ENCODE peak calls at places on chromosomes 12 and 14, in nine cellular contexts. One of them, this sample, is unnamed. For H3K4me1, the result is how much of the 10 kb centered on the place peaks cover.

GRCh38 chr12:49615725-49616124 is 7.6 kb upstream of the PRPF40B start:
- DNase-seq in lung: no peak
- DNase-seq in prostate gland: no peak
- DNase-seq in left lung: no peak
- DNase-seq in pancreas: no peak
- DNase-seq in heart left ventricle: no peak
- DNase-seq in ovary: no peak
- DNase-seq in body of pancreas: no peak
- DNase-seq in PC-3: peak
- DNase-seq in this sample: no peak

GRCh38 chr12:114165921-114166320 is 199.8 kb upstream of the RBM19 start:
- DNase-seq in lung: no peak
- DNase-seq in prostate gland: no peak
- DNase-seq in left lung: no peak
- DNase-seq in pancreas: no peak
- DNase-seq in heart left ventricle: no peak
- DNase-seq in ovary: no peak
- DNase-seq in body of pancreas: no peak
- DNase-seq in PC-3: no peak
- DNase-seq in this sample: no peak

GRCh38 chr14:80653951-80654350 is 287.6 kb downstream of the CEP128 start:
- DNase-seq in lung: no peak
- DNase-seq in prostate gland: no peak
- DNase-seq in left lung: no peak
- DNase-seq in pancreas: no peak
- DNase-seq in heart left ventricle: no peak
- DNase-seq in ovary: no peak
- DNase-seq in body of pancreas: no peak
- DNase-seq in PC-3: peak
- DNase-seq in this sample: no peak

GRCh38 chr12:8678661-8679111 is 16.1 kb upstream of the MFAP5 start:
- DNase-seq in lung: no peak
- DNase-seq in prostate gland: no peak
- DNase-seq in left lung: no peak
- DNase-seq in pancreas: no peak
- DNase-seq in heart left ventricle: no peak
- DNase-seq in ovary: no peak
- DNase-seq in body of pancreas: no peak
- DNase-seq in PC-3: no peak
- DNase-seq in this sample: no peak

GRCh38 chr14:59268011-59268410 is 79.5 kb downstream of the DAAM1 start:
- DNase-seq in lung: no peak
- DNase-seq in prostate gland: no peak
- DNase-seq in left lung: no peak
- DNase-seq in pancreas: no peak
- DNase-seq in heart left ventricle: no peak
- DNase-seq in ovary: no peak
- DNase-seq in body of pancreas: no peak
- DNase-seq in PC-3: peak
- DNase-seq in this sample: no peak

GRCh38 chr12:48024735-48025134 is 20.5 kb upstream of the COL2A1 start:
- DNase-seq in lung: no peak
- DNase-seq in prostate gland: no peak
- DNase-seq in left lung: no peak
- DNase-seq in pancreas: no peak
- DNase-seq in heart left ventricle: no peak
- DNase-seq in ovary: no peak
- DNase-seq in body of pancreas: no peak
- DNase-seq in PC-3: no peak
- DNase-seq in this sample: no peak

GRCh38 chr12:87656311-87656710 is 372.9 kb downstream of the C12orf50 start:
- DNase-seq in lung: no peak
- DNase-seq in prostate gland: no peak
- DNase-seq in left lung: no peak
- DNase-seq in pancreas: no peak
- DNase-seq in heart left ventricle: no peak
- DNase-seq in ovary: no peak
- DNase-seq in body of pancreas: no peak
- DNase-seq in PC-3: no peak
- DNase-seq in this sample: no peak

GRCh38 chr12:49014547-49014946 is 4.0 kb downstream of the PRKAG1 start:
- DNase-seq in lung: no peak
- DNase-seq in prostate gland: no peak
- DNase-seq in left lung: no peak
- DNase-seq in pancreas: no peak
- DNase-seq in heart left ventricle: no peak
- DNase-seq in ovary: no peak
- DNase-seq in body of pancreas: no peak
- DNase-seq in PC-3: peak
- DNase-seq in this sample: no peak

GRCh38 chr14:81625343-81625742 is 91.7 kb upstream of the SEL1L start:
- DNase-seq in lung: no peak
- DNase-seq in prostate gland: no peak
- DNase-seq in left lung: no peak
- DNase-seq in pancreas: no peak
- DNase-seq in heart left ventricle: no peak
- DNase-seq in ovary: no peak
- DNase-seq in body of pancreas: no peak
- DNase-seq in PC-3: peak
- DNase-seq in this sample: no peak

GRCh38 chr12:45666452-45667215 is 62.9 kb upstream of the ARID2 start:
- DNase-seq in lung: no peak
- DNase-seq in prostate gland: no peak
- DNase-seq in left lung: no peak
- DNase-seq in pancreas: no peak
- DNase-seq in heart left ventricle: no peak
- DNase-seq in ovary: no peak
- DNase-seq in body of pancreas: no peak
- DNase-seq in PC-3: no peak
- DNase-seq in this sample: no peak

GRCh38 chr14:31243860-31244259 is 36.3 kb upstream of the HECTD1 start:
- DNase-seq in lung: peak
- DNase-seq in prostate gland: no peak
- DNase-seq in left lung: no peak
- DNase-seq in pancreas: no peak
- DNase-seq in heart left ventricle: no peak
- DNase-seq in ovary: no peak
- DNase-seq in body of pancreas: no peak
- DNase-seq in PC-3: peak
- DNase-seq in this sample: peak

GRCh38 chr14:49951946-49952345 is 59.1 kb downstream of the ARF6 start:
- DNase-seq in lung: no peak
- DNase-seq in prostate gland: no peak
- DNase-seq in left lung: no peak
- DNase-seq in pancreas: no peak
- DNase-seq in heart left ventricle: no peak
- DNase-seq in ovary: no peak
- DNase-seq in body of pancreas: no peak
- DNase-seq in PC-3: peak
- DNase-seq in this sample: peak

GRCh38 chr14:49946320-49947141 is 53.6 kb downstream of the ARF6 start:
- DNase-seq in lung: no peak
- DNase-seq in prostate gland: peak
- DNase-seq in left lung: no peak
- DNase-seq in pancreas: no peak
- DNase-seq in heart left ventricle: no peak
- DNase-seq in ovary: no peak
- DNase-seq in body of pancreas: no peak
- DNase-seq in PC-3: peak
- DNase-seq in this sample: peak

GRCh38 chr14:49954171-49954631 is 61.3 kb downstream of the ARF6 start:
- DNase-seq in lung: peak
- DNase-seq in prostate gland: no peak
- DNase-seq in left lung: no peak
- DNase-seq in pancreas: no peak
- DNase-seq in heart left ventricle: no peak
- DNase-seq in ovary: no peak
- DNase-seq in body of pancreas: no peak
- DNase-seq in PC-3: no peak
- DNase-seq in this sample: no peak

GRCh38 chr14:49953196-49953595 is 60.3 kb downstream of the ARF6 start:
- DNase-seq in lung: no peak
- DNase-seq in prostate gland: no peak
- DNase-seq in left lung: no peak
- DNase-seq in pancreas: no peak
- DNase-seq in heart left ventricle: no peak
- DNase-seq in ovary: no peak
- DNase-seq in body of pancreas: no peak
- DNase-seq in PC-3: no peak
- DNase-seq in this sample: no peak

DNA sequence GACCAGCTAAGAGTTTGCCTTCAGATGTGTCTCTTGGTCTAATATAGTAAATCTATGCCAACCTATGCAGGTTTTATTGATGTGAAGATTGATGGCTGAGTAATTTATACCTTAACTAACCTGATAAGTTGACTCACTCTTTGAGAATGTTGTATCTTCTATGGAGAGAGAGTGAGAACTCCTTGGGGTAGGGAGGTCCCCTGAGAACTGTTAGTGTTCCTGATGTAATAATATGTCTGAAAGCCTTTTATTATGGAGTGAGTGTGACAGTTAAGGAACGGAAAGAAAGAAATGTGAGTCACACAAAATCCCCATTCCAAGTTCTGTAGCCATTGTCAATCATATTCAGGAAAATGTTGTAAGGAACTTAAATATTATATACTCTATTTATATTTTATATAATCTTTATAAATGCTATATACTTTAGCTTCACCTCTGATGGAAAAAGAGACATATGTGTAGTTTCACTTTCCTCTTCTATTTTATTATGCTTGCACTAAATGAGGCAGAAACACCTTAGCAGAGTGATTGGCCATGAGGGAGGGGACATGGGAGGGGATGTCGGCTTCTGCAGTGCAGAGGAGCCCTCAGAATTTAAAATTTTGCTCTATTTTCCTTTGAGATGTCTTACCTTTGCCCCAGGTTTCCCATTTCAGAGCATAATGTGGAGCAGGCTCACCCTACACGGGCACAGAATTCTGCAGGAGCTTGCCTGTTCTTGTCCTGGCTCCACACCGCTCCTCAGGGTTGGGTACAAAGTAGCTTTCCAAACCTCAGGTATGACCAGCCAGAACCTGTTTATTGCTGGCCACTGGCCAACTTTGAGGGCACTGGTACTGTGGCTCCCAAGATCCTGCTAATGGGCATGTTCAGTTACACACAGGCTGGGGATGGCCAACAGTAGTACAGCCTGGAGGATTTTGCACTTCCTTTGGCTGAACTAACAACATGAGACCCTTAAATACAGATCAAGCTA is 57.7 kb downstream of the ARF6 start:
- DNase-seq in lung: peak
- DNase-seq in prostate gland: peak
- DNase-seq in left lung: no peak
- DNase-seq in pancreas: peak
- DNase-seq in heart left ventricle: no peak
- DNase-seq in ovary: no peak
- DNase-seq in body of pancreas: peak
- DNase-seq in PC-3: peak
- DNase-seq in this sample: peak
- H3K4me1 ChIP-seq in lung: under half
- H3K4me1 ChIP-seq in prostate gland: under half
- H3K4me1 ChIP-seq in left lung: under half
- H3K4me1 ChIP-seq in pancreas: under half
- H3K4me1 ChIP-seq in heart left ventricle: under half
- H3K4me1 ChIP-seq in ovary: under half
- H3K4me1 ChIP-seq in body of pancreas: under half
- H3K4me1 ChIP-seq in PC-3: half or more
- H3K4me1 ChIP-seq in this sample: under half

GRCh38 chr12:10511756-10512355 is 6.2 kb downstream of the EIF2S3B start:
- DNase-seq in lung: no peak
- DNase-seq in prostate gland: no peak
- DNase-seq in left lung: no peak
- DNase-seq in pancreas: no peak
- DNase-seq in heart left ventricle: no peak
- DNase-seq in ovary: no peak
- DNase-seq in body of pancreas: no peak
- DNase-seq in PC-3: no peak
- DNase-seq in this sample: no peak
- H3K4me1 ChIP-seq in lung: under half
- H3K4me1 ChIP-seq in prostate gland: under half
- H3K4me1 ChIP-seq in left lung: under half
- H3K4me1 ChIP-seq in pancreas: under half
- H3K4me1 ChIP-seq in heart left ventricle: under half
- H3K4me1 ChIP-seq in ovary: under half
- H3K4me1 ChIP-seq in body of pancreas: under half
- H3K4me1 ChIP-seq in PC-3: under half
- H3K4me1 ChIP-seq in this sample: under half

DNA sequence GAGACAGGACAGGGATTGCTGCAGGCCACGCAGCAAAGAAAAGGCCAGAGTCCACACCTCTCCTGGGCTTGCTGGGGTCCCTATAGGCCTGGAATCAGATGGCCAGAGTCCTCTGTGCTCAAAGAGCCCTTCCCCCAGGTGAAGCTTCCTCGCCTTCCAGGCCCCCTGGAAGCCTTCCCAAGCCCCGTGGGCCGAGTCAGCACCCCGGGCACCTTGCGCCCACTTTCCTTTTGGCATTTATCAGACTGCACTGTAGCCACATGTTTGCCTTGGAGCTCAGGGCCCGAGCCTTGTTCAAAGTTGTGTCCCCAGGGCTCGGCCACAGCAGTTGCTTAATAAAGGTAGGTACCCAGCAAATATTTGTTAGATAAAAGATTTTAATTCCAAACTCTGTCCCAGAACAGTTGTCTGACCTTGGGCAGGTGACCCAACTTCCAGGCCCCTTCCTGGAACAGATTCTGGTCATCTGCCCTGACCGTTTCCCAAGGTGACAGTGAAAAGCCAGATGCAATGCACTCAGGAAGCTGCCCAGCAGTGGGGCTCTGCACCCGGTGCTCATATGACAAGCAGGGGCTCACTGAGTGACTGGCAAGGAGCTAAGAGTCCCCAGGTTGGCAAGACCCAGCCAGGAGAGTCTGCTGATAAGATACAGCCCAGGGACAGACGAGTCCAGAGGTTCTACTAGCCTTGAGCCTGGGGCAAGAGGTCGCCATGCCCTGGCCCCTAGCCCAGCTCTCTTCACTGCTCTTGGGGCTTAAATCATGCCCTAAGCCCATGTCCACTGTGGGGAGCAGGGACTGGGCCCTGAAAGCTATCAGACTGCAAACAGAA is 81.2 kb downstream of the PITPNM2 start:
- DNase-seq in lung: no peak
- DNase-seq in prostate gland: no peak
- DNase-seq in left lung: no peak
- DNase-seq in pancreas: no peak
- DNase-seq in heart left ventricle: no peak
- DNase-seq in ovary: no peak
- DNase-seq in body of pancreas: no peak
- DNase-seq in PC-3: no peak
- DNase-seq in this sample: peak
- H3K4me1 ChIP-seq in lung: under half
- H3K4me1 ChIP-seq in prostate gland: under half
- H3K4me1 ChIP-seq in left lung: under half
- H3K4me1 ChIP-seq in pancreas: under half
- H3K4me1 ChIP-seq in heart left ventricle: half or more
- H3K4me1 ChIP-seq in ovary: under half
- H3K4me1 ChIP-seq in body of pancreas: under half
- H3K4me1 ChIP-seq in PC-3: under half
- H3K4me1 ChIP-seq in this sample: half or more

DNA sequence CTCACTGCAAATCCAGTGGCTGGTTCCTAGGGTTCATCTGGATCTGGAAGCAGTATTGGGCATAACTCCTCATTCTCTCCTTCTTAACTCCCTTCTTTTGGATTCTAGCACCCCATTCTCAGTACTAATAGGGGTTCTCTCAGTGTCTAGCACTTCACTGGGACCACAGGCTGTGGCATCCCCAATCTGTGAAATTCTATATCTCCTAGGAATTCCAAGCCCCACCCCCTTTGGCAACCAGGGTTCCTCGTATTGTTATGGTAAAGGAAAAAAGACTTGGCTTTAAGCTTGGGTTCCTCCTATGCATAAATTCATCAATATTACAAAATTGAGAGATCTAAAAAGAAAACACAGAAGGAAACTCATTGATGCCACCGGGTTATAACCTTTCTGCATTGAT is 45.0 kb upstream of the FBXO21 start:
- DNase-seq in lung: no peak
- DNase-seq in prostate gland: no peak
- DNase-seq in left lung: no peak
- DNase-seq in pancreas: no peak
- DNase-seq in heart left ventricle: no peak
- DNase-seq in ovary: no peak
- DNase-seq in body of pancreas: no peak
- DNase-seq in PC-3: no peak
- DNase-seq in this sample: no peak
- H3K4me1 ChIP-seq in lung: under half
- H3K4me1 ChIP-seq in prostate gland: under half
- H3K4me1 ChIP-seq in left lung: under half
- H3K4me1 ChIP-seq in pancreas: under half
- H3K4me1 ChIP-seq in heart left ventricle: under half
- H3K4me1 ChIP-seq in ovary: under half
- H3K4me1 ChIP-seq in body of pancreas: under half
- H3K4me1 ChIP-seq in PC-3: under half
- H3K4me1 ChIP-seq in this sample: under half

This sample was measured in stomach.